ENCODE peak calls at places on chromosomes 16 and 17, in four cellular contexts. One of them, this sample, is unnamed.

GRCh38 chr16:28569011-28569410 is 15.3 kb downstream of the SGF29 start:
- DNase-seq in NCI-H460: no peak
- DNase-seq in effector memory CD8-positive, alpha-beta T cell: no peak
- DNase-seq in activated T-cell treated with anti-CD3 and anti-CD28 coated beads for 1 hour: no peak
- DNase-seq in this sample: no peak

GRCh38 chr16:9909072-9909471 is 273.2 kb downstream of the GRIN2A start:
- DNase-seq in NCI-H460: no peak
- DNase-seq in effector memory CD8-positive, alpha-beta T cell: no peak
- DNase-seq in activated T-cell treated with anti-CD3 and anti-CD28 coated beads for 1 hour: no peak
- DNase-seq in this sample: no peak

GRCh38 chr16:75130150-75130771 is 13.7 kb upstream of the LDHD start:
- DNase-seq in NCI-H460: no peak
- DNase-seq in effector memory CD8-positive, alpha-beta T cell: no peak
- DNase-seq in activated T-cell treated with anti-CD3 and anti-CD28 coated beads for 1 hour: no peak
- DNase-seq in this sample: no peak

GRCh38 chr17:65228734-65229390 is 91.7 kb downstream of the RGS9 start:
- DNase-seq in NCI-H460: no peak
- DNase-seq in effector memory CD8-positive, alpha-beta T cell: peak; percentile 39
- DNase-seq in activated T-cell treated with anti-CD3 and anti-CD28 coated beads for 1 hour: no peak
- DNase-seq in this sample: peak; percentile 80

GRCh38 chr17:44362479-44362963 is 1.1 kb downstream of the FAM171A2 start:
- DNase-seq in NCI-H460: no peak
- DNase-seq in effector memory CD8-positive, alpha-beta T cell: no peak
- DNase-seq in activated T-cell treated with anti-CD3 and anti-CD28 coated beads for 1 hour: no peak
- DNase-seq in this sample: no peak

GRCh38 chr16:84446596-84447392 is 57.7 kb downstream of the MEAK7 start:
- DNase-seq in NCI-H460: no peak
- DNase-seq in effector memory CD8-positive, alpha-beta T cell: no peak
- DNase-seq in activated T-cell treated with anti-CD3 and anti-CD28 coated beads for 1 hour: no peak
- DNase-seq in this sample: no peak

GRCh38 chr17:68600881-68601564 is at the start of gene FAM20A:
- DNase-seq in NCI-H460: no peak
- DNase-seq in effector memory CD8-positive, alpha-beta T cell: no peak
- DNase-seq in activated T-cell treated with anti-CD3 and anti-CD28 coated beads for 1 hour: no peak
- DNase-seq in this sample: peak; percentile 26

GRCh38 chr16:3035972-3036725 is 595 bp downstream of the BICDL2 start:
- DNase-seq in NCI-H460: no peak
- DNase-seq in effector memory CD8-positive, alpha-beta T cell: no peak
- DNase-seq in activated T-cell treated with anti-CD3 and anti-CD28 coated beads for 1 hour: no peak
- DNase-seq in this sample: no peak

GRCh38 chr17:66281671-66282369 is 20.6 kb upstream of the PRKCA start:
- DNase-seq in NCI-H460: no peak
- DNase-seq in effector memory CD8-positive, alpha-beta T cell: no peak
- DNase-seq in activated T-cell treated with anti-CD3 and anti-CD28 coated beads for 1 hour: no peak
- DNase-seq in this sample: no peak

GRCh38 chr17:38761612-38762011 is 9.1 kb downstream of the PSMB3 start:
- DNase-seq in NCI-H460: no peak
- DNase-seq in effector memory CD8-positive, alpha-beta T cell: peak; percentile 9
- DNase-seq in activated T-cell treated with anti-CD3 and anti-CD28 coated beads for 1 hour: no peak
- DNase-seq in this sample: no peak

GRCh38 chr17:76107507-76107906 is 3.9 kb upstream of the EXOC7 start:
- DNase-seq in NCI-H460: no peak
- DNase-seq in effector memory CD8-positive, alpha-beta T cell: no peak
- DNase-seq in activated T-cell treated with anti-CD3 and anti-CD28 coated beads for 1 hour: no peak
- DNase-seq in this sample: no peak

GRCh38 chr17:77746391-77746790 is 212.1 kb upstream of the TNRC6C start:
- DNase-seq in NCI-H460: no peak
- DNase-seq in effector memory CD8-positive, alpha-beta T cell: no peak
- DNase-seq in activated T-cell treated with anti-CD3 and anti-CD28 coated beads for 1 hour: no peak
- DNase-seq in this sample: no peak

GRCh38 chr17:142102-142661 is 4.8 kb downstream of the SCGB1C2 start:
- DNase-seq in NCI-H460: peak; percentile 31
- DNase-seq in effector memory CD8-positive, alpha-beta T cell: no peak
- DNase-seq in activated T-cell treated with anti-CD3 and anti-CD28 coated beads for 1 hour: no peak
- DNase-seq in this sample: no peak

GRCh38 chr17:61508912-61509311 is 56.7 kb downstream of the TBX4 start:
- DNase-seq in NCI-H460: no peak
- DNase-seq in effector memory CD8-positive, alpha-beta T cell: no peak
- DNase-seq in activated T-cell treated with anti-CD3 and anti-CD28 coated beads for 1 hour: no peak
- DNase-seq in this sample: no peak

GRCh38 chr16:66618588-66618987 is 14.1 kb downstream of the CMTM3 start:
- DNase-seq in NCI-H460: no peak
- DNase-seq in effector memory CD8-positive, alpha-beta T cell: no peak
- DNase-seq in activated T-cell treated with anti-CD3 and anti-CD28 coated beads for 1 hour: no peak
- DNase-seq in this sample: no peak

GRCh38 chr16:49469323-49469670 is 95.7 kb downstream of the C16orf78 start:
- DNase-seq in NCI-H460: no peak
- DNase-seq in effector memory CD8-positive, alpha-beta T cell: no peak
- DNase-seq in activated T-cell treated with anti-CD3 and anti-CD28 coated beads for 1 hour: no peak
- DNase-seq in this sample: no peak

GRCh38 chr17:43814714-43815113 is 18.2 kb downstream of the MPP3 start:
- DNase-seq in NCI-H460: no peak
- DNase-seq in effector memory CD8-positive, alpha-beta T cell: no peak
- DNase-seq in activated T-cell treated with anti-CD3 and anti-CD28 coated beads for 1 hour: no peak
- DNase-seq in this sample: no peak

GRCh38 chr16:13348416-13348815 is 447.0 kb downstream of the SHISA9 start:
- DNase-seq in NCI-H460: no peak
- DNase-seq in effector memory CD8-positive, alpha-beta T cell: no peak
- DNase-seq in activated T-cell treated with anti-CD3 and anti-CD28 coated beads for 1 hour: no peak
- DNase-seq in this sample: no peak

GRCh38 chr17:50947844-50948514 is 81.8 kb upstream of the TOB1 start:
- DNase-seq in NCI-H460: peak; percentile 87
- DNase-seq in effector memory CD8-positive, alpha-beta T cell: no peak
- DNase-seq in activated T-cell treated with anti-CD3 and anti-CD28 coated beads for 1 hour: no peak
- DNase-seq in this sample: peak; percentile 18

GRCh38 chr17:49703557-49704277 is 4.0 kb downstream of the SLC35B1 start:
- DNase-seq in NCI-H460: peak; percentile 26
- DNase-seq in effector memory CD8-positive, alpha-beta T cell: no peak
- DNase-seq in activated T-cell treated with anti-CD3 and anti-CD28 coated beads for 1 hour: no peak
- DNase-seq in this sample: no peak

GRCh38 chr17:40358323-40359038 is 6.1 kb downstream of the GJD3 start:
- DNase-seq in NCI-H460: peak; percentile 82
- DNase-seq in effector memory CD8-positive, alpha-beta T cell: peak; percentile 91
- DNase-seq in activated T-cell treated with anti-CD3 and anti-CD28 coated beads for 1 hour: peak; percentile 91
- DNase-seq in this sample: peak; percentile 95

GRCh38 chr17:47990962-47991731 is 20.2 kb downstream of the CDK5RAP3 start:
- DNase-seq in NCI-H460: no peak
- DNase-seq in effector memory CD8-positive, alpha-beta T cell: no peak
- DNase-seq in activated T-cell treated with anti-CD3 and anti-CD28 coated beads for 1 hour: no peak
- DNase-seq in this sample: no peak

GRCh38 chr16:53433509-53433908 is 762 bp upstream of the RBL2 start:
- DNase-seq in NCI-H460: no peak
- DNase-seq in effector memory CD8-positive, alpha-beta T cell: no peak
- DNase-seq in activated T-cell treated with anti-CD3 and anti-CD28 coated beads for 1 hour: no peak
- DNase-seq in this sample: no peak

GRCh38 chr17:75036643-75037268 is 10.0 kb downstream of the ATP5PD start:
- DNase-seq in NCI-H460: peak; percentile 97
- DNase-seq in effector memory CD8-positive, alpha-beta T cell: peak; percentile 80
- DNase-seq in activated T-cell treated with anti-CD3 and anti-CD28 coated beads for 1 hour: peak; percentile 79
- DNase-seq in this sample: no peak

GRCh38 chr17:44086364-44087311 is 16.1 kb downstream of the G6PC3 start:
- DNase-seq in NCI-H460: peak; percentile 55
- DNase-seq in effector memory CD8-positive, alpha-beta T cell: no peak
- DNase-seq in activated T-cell treated with anti-CD3 and anti-CD28 coated beads for 1 hour: peak; percentile 30
- DNase-seq in this sample: no peak

GRCh38 chr17:67105213-67105612 is 60.9 kb downstream of the CACNG1 start:
- DNase-seq in NCI-H460: no peak
- DNase-seq in effector memory CD8-positive, alpha-beta T cell: no peak
- DNase-seq in activated T-cell treated with anti-CD3 and anti-CD28 coated beads for 1 hour: no peak
- DNase-seq in this sample: no peak

GRCh38 chr17:58324409-58325288 is 3.9 kb downstream of the TSPOAP1 start:
- DNase-seq in NCI-H460: no peak
- DNase-seq in effector memory CD8-positive, alpha-beta T cell: no peak
- DNase-seq in activated T-cell treated with anti-CD3 and anti-CD28 coated beads for 1 hour: no peak
- DNase-seq in this sample: no peak

GRCh38 chr17:17151055-17151454 is 55.1 kb downstream of the PLD6 start:
- DNase-seq in NCI-H460: no peak
- DNase-seq in effector memory CD8-positive, alpha-beta T cell: no peak
- DNase-seq in activated T-cell treated with anti-CD3 and anti-CD28 coated beads for 1 hour: no peak
- DNase-seq in this sample: no peak

GRCh38 chr17:62790554-62790953 is 17.6 kb downstream of the MARCHF10 start:
- DNase-seq in NCI-H460: peak; percentile 87
- DNase-seq in effector memory CD8-positive, alpha-beta T cell: no peak
- DNase-seq in activated T-cell treated with anti-CD3 and anti-CD28 coated beads for 1 hour: no peak
- DNase-seq in this sample: no peak

GRCh38 chr17:63973930-63974593 is 1.3 kb upstream of the SCN4A start:
- DNase-seq in NCI-H460: no peak
- DNase-seq in effector memory CD8-positive, alpha-beta T cell: no peak
- DNase-seq in activated T-cell treated with anti-CD3 and anti-CD28 coated beads for 1 hour: no peak
- DNase-seq in this sample: no peak

GRCh38 chr16:23060458-23061320 is 88.6 kb downstream of the USP31 start:
- DNase-seq in NCI-H460: peak; percentile 68
- DNase-seq in effector memory CD8-positive, alpha-beta T cell: peak; percentile 54
- DNase-seq in activated T-cell treated with anti-CD3 and anti-CD28 coated beads for 1 hour: peak; percentile 42
- DNase-seq in this sample: peak; percentile 71

GRCh38 chr16:79994413-79994812 is 393.9 kb upstream of the MAF start:
- DNase-seq in NCI-H460: no peak
- DNase-seq in effector memory CD8-positive, alpha-beta T cell: no peak
- DNase-seq in activated T-cell treated with anti-CD3 and anti-CD28 coated beads for 1 hour: no peak
- DNase-seq in this sample: no peak

GRCh38 chr17:49031965-49032928 is 35.1 kb downstream of the IGF2BP1 start:
- DNase-seq in NCI-H460: peak; percentile 78
- DNase-seq in effector memory CD8-positive, alpha-beta T cell: peak; percentile 34
- DNase-seq in activated T-cell treated with anti-CD3 and anti-CD28 coated beads for 1 hour: no peak
- DNase-seq in this sample: peak; percentile 88

GRCh38 chr17:42857389-42857788 is 6.4 kb downstream of the AOC3 start:
- DNase-seq in NCI-H460: no peak
- DNase-seq in effector memory CD8-positive, alpha-beta T cell: no peak
- DNase-seq in activated T-cell treated with anti-CD3 and anti-CD28 coated beads for 1 hour: no peak
- DNase-seq in this sample: no peak

GRCh38 chr17:10183931-10184930 is 14.2 kb downstream of the GAS7 start:
- DNase-seq in NCI-H460: no peak
- DNase-seq in effector memory CD8-positive, alpha-beta T cell: no peak
- DNase-seq in activated T-cell treated with anti-CD3 and anti-CD28 coated beads for 1 hour: no peak
- DNase-seq in this sample: no peak

This sample was measured in GM13977.